ENCODE peak calls at places on chromosome 16, in five cellular contexts. P is anterior cingulate cortex; M is activated CD8-positive, alpha-beta T cell treated with anti-CD3 and anti-CD28 coated beads, Interleukin-2, amount 10 ng/mL, durations not matched to agents 7 days and 5 days; E is cardiac muscle cell; V is T-helper 17 cell. Y is an unnamed sample.

GRCh38 chr16:47392114-47392513 is 68.7 kb downstream of the ITFG1 start:
- DNase-seq in V (no peak), P (no peak), M (peak), E (peak), Y (no peak)

GRCh38 chr16:4370570-4371480 is 823 bp upstream of the VASN start:
- DNase-seq in E (peak), P (no peak), M (no peak), V (no peak), Y (peak)

GRCh38 chr16:73569266-73569665 is 521.3 kb upstream of the ZFHX3 start:
- DNase-seq in M (no peak), V (no peak), P (no peak), E (no peak), Y (no peak)

GRCh38 chr16:72198021-72198420 is 26.1 kb upstream of the PMFBP1 start:
- DNase-seq in E (peak), M (no peak), V (no peak), P (no peak), Y (no peak)

GRCh38 chr16:86843812-86844211 is 265.5 kb downstream of the FOXL1 start:
- DNase-seq in V (no peak), E (no peak), P (no peak), M (no peak), Y (no peak)

GRCh38 chr16:81485824-81486554 is 41.4 kb downstream of the CMIP start:
- DNase-seq in V (no peak), E (peak), P (no peak), M (no peak), Y (no peak)

GRCh38 chr16:88924834-88925539 is 52.0 kb downstream of the CBFA2T3 start:
- DNase-seq in M (no peak), V (no peak), E (peak), P (no peak), Y (peak)

GRCh38 chr16:56615353-56615752 is 7.0 kb downstream of the MT2A start:
- DNase-seq in E (peak), P (no peak), V (no peak), M (no peak), Y (peak)

GRCh38 chr16:79418588-79418987 is 181.9 kb downstream of the MAF start:
- DNase-seq in E (no peak), P (no peak), V (no peak), M (no peak), Y (no peak)

GRCh38 chr16:57564571-57565270 is 22.3 kb downstream of the ADGRG5 start:
- DNase-seq in P (no peak), V (no peak), E (peak), M (no peak), Y (peak)

GRCh38 chr16:12637002-12637401 is 166.7 kb downstream of the CPPED1 start:
- DNase-seq in E (no peak), V (no peak), P (no peak), M (no peak), Y (no peak)

GRCh38 chr16:20300312-20301097 is 26.8 kb downstream of the GP2 start:
- DNase-seq in V (no peak), P (no peak), E (peak), M (peak), Y (peak)

GRCh38 chr16:69187891-69188451 is 1.0 kb downstream of the SNTB2 start:
- DNase-seq in M (peak), V (no peak), E (peak), P (no peak), Y (no peak)

GRCh38 chr16:87123356-87124001 is 193.7 kb downstream of the C16orf95 start:
- DNase-seq in P (no peak), M (no peak), V (no peak), E (no peak), Y (no peak)

GRCh38 chr16:67828651-67829050 is 13.5 kb upstream of the THAP11 start:
- DNase-seq in E (no peak), P (no peak), M (no peak), V (no peak), Y (no peak)

GRCh38 chr16:971582-971905 is 760 bp upstream of the LMF1 start:
- DNase-seq in V (no peak), M (no peak), P (no peak), E (no peak), Y (no peak)

GRCh38 chr16:3164121-3164991 is 23.6 kb upstream of the OR1F1 start:
- DNase-seq in V (no peak), P (no peak), M (no peak), E (no peak), Y (no peak)

GRCh38 chr16:16120382-16121184 is 102.7 kb downstream of the ABCC6 start:
- DNase-seq in P (peak), E (peak), M (no peak), V (no peak), Y (peak)

GRCh38 chr16:78523212-78523995 is 423.9 kb downstream of the WWOX start:
- DNase-seq in P (no peak), M (no peak), V (no peak), E (no peak), Y (no peak)

GRCh38 chr16:74774223-74775139 is at the start of gene FA2H:
- DNase-seq in V (peak), P (peak), M (peak), E (peak), Y (peak)

GRCh38 chr16:49580751-49581303 is 207.2 kb downstream of the C16orf78 start:
- DNase-seq in M (no peak), P (no peak), E (no peak), V (no peak), Y (no peak)

GRCh38 chr16:49023095-49023494 is 258.5 kb downstream of the CBLN1 start:
- DNase-seq in E (no peak), M (no peak), P (no peak), V (no peak), Y (peak)

GRCh38 chr16:12094537-12095265 is 118.2 kb downstream of the SNX29 start:
- DNase-seq in M (no peak), E (no peak), P (no peak), V (no peak), Y (no peak)

GRCh38 chr16:11587643-11588247 is 1.0 kb upstream of the LITAF start:
- DNase-seq in V (no peak), P (no peak), M (no peak), E (no peak), Y (no peak)

GRCh38 chr16:62253926-62254325 is 217.7 kb upstream of the CDH8 start:
- DNase-seq in E (no peak), V (no peak), M (no peak), P (no peak), Y (no peak)

GRCh38 chr16:5615868-5616642 is 518.5 kb upstream of the EEF2KMT start:
- DNase-seq in M (peak), V (no peak), P (peak), E (peak), Y (peak)

GRCh38 chr16:15650698-15651161 is 685 bp downstream of the NDE1 start:
- DNase-seq in E (peak), V (peak), M (peak), P (no peak), Y (no peak)

GRCh38 chr16:49608095-49608494 is 234.5 kb downstream of the C16orf78 start:
- DNase-seq in V (no peak), E (peak), P (no peak), M (no peak), Y (no peak)

GRCh38 chr16:88503374-88503770 is 50.3 kb downstream of the ZFPM1 start:
- DNase-seq in P (no peak), M (peak), E (peak), V (no peak), Y (peak)

GRCh38 chr16:65120811-65121721 is 797 bp downstream of the CDH11 start:
- DNase-seq in V (no peak), P (no peak), M (no peak), E (peak), Y (no peak)

GRCh38 chr16:79213214-79213613 is 387.3 kb downstream of the MAF start:
- DNase-seq in M (no peak), P (no peak), V (no peak), E (no peak), Y (no peak)